ENCODE peak calls at places on chromosome 7, in eight cellular contexts. L is OCI-LY7, Z is left lung, B is upper lobe of right lung, Q is cardiac muscle cell, T is Panc1, F is astrocyte, S is GM06990. M is an unnamed sample. For H3K36me3, the result is how much of the 10 kb centered on the place peaks cover.

GRCh38 chr7:133391220-133391619 is 138.3 kb downstream of the EXOC4 start:
- DNase-seq in B (no peak), F (no peak), Z (no peak), Q (no peak), T (no peak), L (no peak), S (no peak), M (no peak)

GRCh38 chr7:234041-234711 is 41.8 kb downstream of the FAM20C start:
- DNase-seq in S (no peak), T (no peak), Z (no peak), F (no peak), L (no peak), B (no peak), Q (no peak), M (peak)

GRCh38 chr7:92645531-92646061 is 55.4 kb upstream of the FAM133B start:
- DNase-seq in B (no peak), L (peak), F (peak), Q (no peak), T (no peak), S (no peak), Z (no peak), M (no peak)

GRCh38 chr7:11077816-11078215 is 104.1 kb downstream of the PHF14 start:
- DNase-seq in B (no peak), F (peak), T (no peak), L (no peak), S (no peak), Q (no peak), Z (no peak), M (no peak)

GRCh38 chr7:81690251-81690650 is 79.6 kb downstream of the HGF start:
- DNase-seq in S (no peak), B (no peak), F (no peak), T (no peak), Q (peak), Z (no peak), L (no peak), M (no peak)

GRCh38 chr7:106346678-106347217 is 62.0 kb upstream of the NAMPT start:
- DNase-seq in F (peak), L (no peak), B (no peak), T (peak), Z (no peak), S (peak), Q (no peak), M (peak)

GRCh38 chr7:144057954-144058353 is 9.2 kb downstream of the OR2A5 start:
- DNase-seq in L (no peak), F (no peak), T (peak), Q (no peak), Z (no peak), S (no peak), B (no peak), M (no peak)

GRCh38 chr7:5578441-5579024 is 154.9 kb upstream of the TNRC18 start:
- DNase-seq in Z (no peak), F (no peak), B (no peak), L (no peak), Q (no peak), T (no peak), S (no peak), M (no peak)

GRCh38 chr7:23074443-23075244 is 30.9 kb upstream of the KLHL7 start:
- DNase-seq in Z (no peak), L (no peak), B (no peak), T (no peak), F (peak), Q (no peak), S (no peak), M (no peak)

GRCh38 chr7:23076774-23077173 is 28.8 kb upstream of the KLHL7 start:
- DNase-seq in Q (no peak), T (no peak), B (no peak), F (no peak), L (no peak), S (no peak), Z (no peak), M (no peak)

GRCh38 chr7:23075571-23075970 is 30.0 kb upstream of the KLHL7 start:
- DNase-seq in Q (peak), S (no peak), Z (no peak), L (no peak), T (no peak), B (no peak), F (no peak), M (no peak)

GRCh38 chr7:23072916-23073315 is 32.7 kb upstream of the KLHL7 start:
- DNase-seq in Z (no peak), L (no peak), Q (peak), F (no peak), T (no peak), B (no peak), S (no peak), M (no peak)

GRCh38 chr7:23072043-23072442 is 33.5 kb upstream of the KLHL7 start:
- DNase-seq in L (peak), B (no peak), Z (no peak), Q (peak), F (no peak), S (no peak), T (no peak), M (no peak)
- TF ChIP-seq CTCF in L (peak), B (peak), Z (peak), Q (peak), F (peak), S (no peak), T (peak), M (peak)

DNA sequence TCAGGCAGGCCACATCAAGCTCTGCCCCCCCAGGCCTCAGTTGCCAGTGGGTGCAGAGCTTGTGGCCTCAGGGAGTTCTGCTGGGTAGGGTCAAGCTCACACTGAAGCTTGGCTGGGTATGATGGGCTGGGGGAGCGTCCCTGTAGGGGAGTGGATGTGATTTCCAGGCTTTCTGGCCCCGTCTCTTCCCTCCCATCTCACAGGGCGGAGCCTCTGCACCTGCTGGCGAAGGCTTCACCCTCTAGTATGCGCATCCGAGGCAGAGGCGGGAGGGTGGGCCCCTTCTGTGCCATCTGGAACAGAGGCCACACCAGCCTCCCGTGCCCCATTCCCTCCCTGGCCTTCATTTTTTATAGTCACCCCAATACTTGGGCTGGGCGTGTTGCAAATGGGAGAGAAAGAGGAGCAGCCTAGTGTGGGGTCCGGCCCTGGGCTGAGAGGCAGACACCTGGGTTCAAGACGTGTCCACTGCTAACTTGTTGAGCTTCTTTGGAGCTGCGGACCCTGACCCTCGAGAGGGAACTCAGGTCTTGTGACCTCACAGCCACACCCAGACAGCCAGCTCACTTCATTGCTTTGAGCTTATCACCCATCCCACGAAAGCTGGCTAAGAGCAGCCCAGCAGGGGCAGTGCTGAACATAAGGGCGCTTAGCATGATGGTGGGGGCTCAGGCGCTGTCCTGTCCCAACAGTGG is 2.3 kb downstream of the AQP1 start:
- DNase-seq in F (no peak), Q (no peak), T (no peak), S (no peak), L (no peak), B (no peak), Z (peak), M (no peak)
- H3K4me3 ChIP-seq in F (no peak), Q (no peak), T (no peak), S (no peak), L (no peak), B (peak), Z (peak), M (no peak)

DNA sequence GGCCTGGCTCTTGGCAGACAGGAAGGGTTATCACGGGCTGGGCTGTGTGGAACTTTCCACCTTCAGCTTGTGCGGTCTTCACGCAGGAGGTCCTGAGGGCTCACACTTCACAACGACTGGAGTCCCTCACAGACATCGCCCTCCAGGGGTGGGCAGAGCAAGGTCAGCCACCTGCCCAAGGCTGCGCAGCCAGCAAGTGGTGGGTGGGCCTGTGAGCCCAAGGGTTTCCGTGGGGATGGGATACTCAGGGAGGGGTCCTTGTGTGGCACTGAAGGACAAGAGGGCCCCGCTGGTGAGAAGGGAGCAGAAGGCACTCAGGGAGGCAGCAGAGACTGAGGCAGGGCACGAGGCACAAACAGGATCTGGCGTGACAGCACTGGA is 22.0 kb downstream of the PDIA4 start:
- DNase-seq in L (no peak), Z (peak), T (no peak), F (no peak), S (no peak), Q (no peak), B (no peak), M (no peak)
- H3K36me3 ChIP-seq in L (half or more), Z (under half), T (under half), F (under half), S (half or more), Q (half or more), B (half or more), M (under half)

GRCh38 chr7:45610019-45610418 is 35.9 kb downstream of the ADCY1 start:
- DNase-seq in L (no peak), Q (no peak), Z (no peak), S (no peak), T (no peak), F (no peak), B (no peak), M (no peak)
- TF ChIP-seq CTCF in L (no peak), Q (no peak), Z (no peak), S (no peak), T (no peak), F (no peak), B (no peak), M (no peak)

GRCh38 chr7:29565982-29566746 is 2.5 kb downstream of the PRR15 start:
- DNase-seq in S (no peak), L (no peak), Z (peak), T (no peak), F (no peak), Q (no peak), B (peak), M (no peak)
- H3K4me3 ChIP-seq in S (no peak), L (no peak), Z (peak), T (peak), F (peak), Q (no peak), B (peak), M (peak)

DNA sequence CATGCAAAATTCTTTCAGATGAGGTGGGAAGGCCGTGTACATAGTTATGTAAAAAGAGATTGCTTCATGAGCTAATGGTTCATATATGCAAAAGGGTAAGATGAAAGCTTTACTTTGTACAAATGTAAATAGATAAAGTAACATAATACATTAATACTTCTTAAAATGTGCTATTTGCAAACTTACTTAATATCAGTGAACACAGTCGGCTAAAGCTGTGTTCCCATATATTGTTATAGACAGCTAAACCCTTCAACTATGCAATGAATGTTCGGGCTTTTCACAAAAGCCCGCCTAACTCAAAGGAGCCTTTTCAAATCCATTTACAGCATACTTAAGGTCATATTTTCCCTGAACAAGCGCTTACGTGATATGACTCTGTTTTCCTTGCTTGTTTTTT is 340.6 kb upstream of the GALNT17 start:
- DNase-seq in L (no peak), F (no peak), B (no peak), T (no peak), S (no peak), Q (no peak), Z (no peak), M (no peak)
- H3K36me3 ChIP-seq in L (under half), F (under half), B (under half), T (under half), S (under half), Q (half or more), Z (under half), M (under half)

DNA sequence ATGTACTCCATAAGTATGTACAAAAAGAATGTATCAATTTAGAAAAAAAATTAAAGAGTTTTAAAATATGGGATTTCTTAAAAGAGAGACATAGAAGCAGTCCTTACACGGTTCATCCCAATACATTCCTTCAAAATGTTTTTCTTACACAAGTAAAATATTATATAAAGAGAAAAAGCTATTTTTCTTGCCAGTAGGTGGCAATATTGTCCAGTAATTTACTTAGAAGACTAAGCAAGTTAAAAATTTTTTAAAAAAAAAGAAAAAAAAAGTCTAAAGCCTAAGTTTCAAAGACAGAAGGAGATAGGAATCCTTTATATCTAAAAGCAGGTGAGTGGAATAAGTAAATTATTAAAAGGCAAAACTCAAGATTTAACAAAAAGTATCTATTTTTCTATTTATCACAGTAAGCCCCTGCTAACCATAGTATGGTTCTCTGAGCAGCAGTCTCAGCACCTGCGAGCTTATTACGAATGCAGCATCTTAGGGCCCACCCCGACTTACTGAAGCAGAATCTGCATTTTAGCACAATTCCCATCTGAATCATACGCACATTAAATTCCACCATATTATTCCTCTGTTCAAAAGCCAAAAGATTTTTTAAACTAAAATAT is 240.6 kb downstream of the DGKI start:
- DNase-seq in T (peak), B (no peak), Q (peak), Z (no peak), L (peak), S (peak), F (peak), M (peak)
- TF ChIP-seq CTCF in T (peak), B (peak), Q (peak), Z (peak), L (peak), S (peak), F (peak), M (peak)

GRCh38 chr7:27166475-27167169 is 1.3 kb upstream of the HOXA9 start:
- DNase-seq in Q (no peak), F (no peak), T (no peak), B (peak), Z (peak), S (no peak), L (no peak), M (no peak)
- H3K4me3 ChIP-seq in Q (no peak), F (no peak), T (no peak), B (peak), Z (no peak), S (no peak), L (no peak), M (peak)

GRCh38 chr7:2539031-2540028 is 16.0 kb downstream of the BRAT1 start:
- DNase-seq in S (no peak), Z (peak), L (no peak), T (no peak), F (no peak), Q (no peak), B (no peak), M (no peak)

GRCh38 chr7:2542011-2542923 is 13.1 kb downstream of the BRAT1 start:
- DNase-seq in L (no peak), Z (peak), S (no peak), B (peak), Q (no peak), T (no peak), F (no peak), M (no peak)

GRCh38 chr7:2540133-2540532 is 15.2 kb downstream of the BRAT1 start:
- DNase-seq in B (no peak), Q (no peak), T (no peak), L (no peak), F (no peak), Z (peak), S (no peak), M (no peak)

GRCh38 chr7:2541291-2542010 is 13.9 kb downstream of the BRAT1 start:
- DNase-seq in F (no peak), L (no peak), S (no peak), B (peak), T (no peak), Z (peak), Q (no peak), M (no peak)

DNA sequence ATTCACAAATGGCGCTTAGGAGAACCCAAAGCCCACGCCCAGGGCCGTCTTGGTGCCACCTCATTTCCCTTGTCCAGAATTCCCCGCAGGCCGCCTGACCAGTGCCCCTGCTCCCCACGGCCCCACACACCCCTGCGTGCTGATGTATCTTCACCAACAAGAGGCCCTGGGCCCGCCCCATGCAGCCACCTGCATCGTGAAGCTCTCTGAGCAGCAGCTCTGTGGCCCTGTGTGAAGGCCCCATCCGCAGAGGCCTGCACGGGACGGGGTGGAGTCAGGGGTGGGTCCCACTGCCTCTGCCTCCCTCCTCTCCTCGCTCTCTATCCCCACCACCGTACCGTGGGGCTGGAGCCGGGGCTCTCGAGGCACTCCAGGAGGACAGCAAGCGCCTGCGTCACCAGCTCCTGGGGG is 14.7 kb downstream of the BRAT1 start:
- DNase-seq in Z (peak), L (no peak), T (no peak), F (no peak), Q (no peak), S (no peak), B (peak), M (no peak)
- H3K36me3 ChIP-seq in Z (under half), L (half or more), T (under half), F (under half), Q (under half), S (under half), B (half or more), M (under half)

M was measured in BJ.